ENCODE peak calls at places on chromosomes 6 and 20, in ten cellular contexts. K is right cardiac atrium; F is cardiac muscle cell; S is IMR-90; M is H7; Z is stomach; C is CD8-positive, alpha-beta memory T cell; D is HCT116; O is CD4-positive, CD25-positive, alpha-beta regulatory T cell; L is mesendoderm. A is an unnamed sample. For H3K27me3, the result is how much of the 10 kb centered on the place peaks cover.

GRCh38 chr20:10185741-10186558 is 32.7 kb upstream of the SNAP25 start:
- DNase-seq in Z (peak), L (no peak), C (no peak), D (no peak), K (no peak), O (no peak), F (no peak), S (no peak), M (no peak), A (peak)

GRCh38 chr6:164612731-164613130 is 696.7 kb downstream of the C6orf118 start:
- DNase-seq in S (no peak), M (no peak), Z (no peak), F (no peak), K (no peak), O (no peak), C (no peak), L (peak), D (no peak), A (no peak)

GRCh38 chr6:12232821-12233220 is 57.3 kb upstream of the EDN1 start:
- DNase-seq in C (no peak), S (no peak), Z (no peak), K (no peak), O (no peak), L (no peak), D (no peak), F (no peak), M (no peak), A (no peak)

GRCh38 chr6:163735076-163735475 is 320.6 kb downstream of the QKI start:
- DNase-seq in S (no peak), L (no peak), F (no peak), Z (no peak), D (no peak), M (no peak), C (no peak), K (no peak), O (no peak), A (no peak)

GRCh38 chr6:13406781-13407180 is 78.4 kb upstream of the TBC1D7 start:
- DNase-seq in O (no peak), F (peak), L (peak), Z (no peak), C (no peak), M (no peak), S (no peak), K (no peak), D (peak), A (no peak)

GRCh38 chr6:131007286-131007685 is 55.8 kb downstream of the EPB41L2 start:
- DNase-seq in O (no peak), M (no peak), F (no peak), D (no peak), K (no peak), S (no peak), L (no peak), C (no peak), Z (no peak), A (no peak)

GRCh38 chr20:37242503-37242902 is 19.1 kb downstream of the GHRH start:
- DNase-seq in Z (no peak), C (no peak), K (no peak), M (no peak), F (no peak), L (no peak), O (no peak), S (no peak), D (no peak), A (no peak)

GRCh38 chr6:2485116-2485515 is 239.7 kb upstream of the GMDS start:
- DNase-seq in Z (peak), C (no peak), K (no peak), L (no peak), M (no peak), S (no peak), F (no peak), D (no peak), O (no peak), A (no peak)

GRCh38 chr20:17895641-17896246 is 72.8 kb downstream of the SNX5 start:
- DNase-seq in L (no peak), C (no peak), Z (no peak), K (peak), D (no peak), F (no peak), S (peak), M (peak), O (no peak), A (no peak)

GRCh38 chr20:19817017-19817416 is 59.0 kb downstream of the RIN2 start:
- DNase-seq in O (no peak), M (no peak), K (peak), L (no peak), Z (no peak), F (no peak), C (no peak), S (peak), D (no peak), A (peak)

GRCh38 chr6:70385931-70386330 is 27.4 kb upstream of the FAM135A start:
- DNase-seq in Z (no peak), K (no peak), M (no peak), S (no peak), D (no peak), O (no peak), F (no peak), C (no peak), L (no peak), A (no peak)

GRCh38 chr6:25017932-25018581 is 82.3 kb upstream of the RIPOR2 start:
- DNase-seq in K (peak), Z (peak), L (peak), D (peak), F (peak), M (peak), S (peak), C (peak), O (peak), A (peak)

GRCh38 chr6:41640436-41640835 is 2.2 kb downstream of the MDFI start:
- DNase-seq in Z (no peak), S (no peak), L (no peak), D (no peak), K (peak), C (no peak), O (no peak), M (peak), F (no peak), A (peak)

GRCh38 chr6:158911746-158912158 is 88.2 kb downstream of the RSPH3 start:
- DNase-seq in O (no peak), F (no peak), L (no peak), D (no peak), Z (peak), S (no peak), C (peak), K (no peak), M (no peak), A (no peak)

GRCh38 chr6:116439572-116439971 is 21.6 kb upstream of the CALHM6 start:
- DNase-seq in O (no peak), C (no peak), M (no peak), Z (no peak), K (no peak), L (peak), S (peak), F (no peak), D (no peak), A (no peak)
- H3K4me3 ChIP-seq in O (no peak), C (no peak), M (no peak), Z (no peak), K (no peak), L (no peak), S (no peak), F (no peak), D (no peak), A (no peak)

DNA sequence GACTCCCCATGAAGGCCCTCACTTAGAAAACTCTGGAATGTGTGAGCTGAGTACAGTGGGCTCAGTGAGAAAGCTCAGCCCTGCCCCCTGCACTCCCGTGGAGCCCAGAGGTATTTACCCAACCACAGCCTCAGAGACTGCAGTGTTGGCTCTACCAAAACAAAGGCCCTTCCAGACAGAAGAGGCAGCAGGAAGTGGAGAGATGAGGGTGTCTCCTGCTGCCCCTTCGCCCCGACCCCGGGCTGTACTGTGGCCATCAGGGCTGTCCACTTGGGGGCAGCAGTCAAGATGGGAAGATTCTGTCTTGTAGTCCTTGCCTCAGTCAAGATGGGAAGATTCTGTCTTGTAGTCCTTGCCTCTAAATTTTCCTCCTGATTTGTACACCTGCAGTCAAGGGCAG is 341.3 kb downstream of the TAF4 start:
- DNase-seq in F (peak), Z (no peak), L (peak), D (no peak), M (peak), K (no peak), O (no peak), C (no peak), S (no peak), A (peak)
- H3K27me3 ChIP-seq in F (under half), Z (under half), L (under half), D (under half), M (under half), K (under half), O (under half), C (under half), S (under half), A (under half)

GRCh38 chr6:72783667-72784066 is 161.8 kb downstream of the KCNQ5 start:
- DNase-seq in L (no peak), D (no peak), F (no peak), M (no peak), Z (no peak), S (peak), K (no peak), O (no peak), C (no peak), A (peak)
- H3K4me3 ChIP-seq in L (no peak), D (no peak), F (no peak), M (no peak), Z (no peak), S (no peak), K (no peak), O (no peak), C (no peak), A (no peak)

GRCh38 chr6:43657221-43657802 is 12.5 kb downstream of the RSPH9 start:
- DNase-seq in F (no peak), Z (no peak), L (no peak), M (peak), O (no peak), C (no peak), D (no peak), K (no peak), S (no peak), A (no peak)

GRCh38 chr6:43658161-43658560 is 13.3 kb downstream of the RSPH9 start:
- DNase-seq in F (no peak), O (no peak), K (no peak), C (no peak), S (no peak), D (no peak), L (no peak), M (no peak), Z (no peak), A (no peak)
- H3K27me3 ChIP-seq in F (under half), O (under half), K (under half), C (under half), S (under half), D (under half), L (under half), M (under half), Z (under half), A (under half)

GRCh38 chr6:28282923-28283322 is 1.6 kb downstream of the PGBD1 start:
- DNase-seq in O (no peak), L (no peak), M (no peak), K (no peak), C (no peak), F (no peak), D (no peak), S (no peak), Z (no peak), A (no peak)
- H3K4me3 ChIP-seq in O (no peak), L (no peak), M (no peak), K (no peak), C (no peak), F (no peak), D (no peak), S (no peak), Z (no peak), A (no peak)

DNA sequence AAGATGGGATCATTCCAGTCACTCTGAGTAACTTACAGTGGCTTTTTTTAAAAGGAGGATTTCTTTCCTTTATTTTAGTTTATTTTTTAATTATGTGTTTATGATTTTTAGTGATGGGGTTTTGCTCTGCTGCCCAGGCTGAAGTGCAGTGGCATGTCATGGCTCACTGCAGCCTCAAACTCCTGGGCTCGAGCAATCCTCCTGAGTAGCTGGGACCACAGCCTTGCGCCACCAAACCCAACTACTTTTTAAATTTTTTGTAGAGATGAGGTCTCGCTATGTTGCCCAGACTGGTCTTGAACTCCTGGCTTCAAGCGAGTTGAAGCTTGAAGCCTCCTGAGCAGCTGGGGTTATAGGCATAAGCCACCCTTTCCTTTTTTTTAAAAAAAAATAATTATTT is 31.8 kb upstream of the PHACTR3 start:
- DNase-seq in M (no peak), K (no peak), Z (no peak), D (no peak), S (no peak), O (no peak), C (no peak), L (no peak), F (no peak), A (no peak)
- H3K27me3 ChIP-seq in M (under half), K (under half), Z (half or more), D (under half), S (under half), O (under half), C (under half), L (under half), F (under half), A (under half)

GRCh38 chr6:143450453-143451362 is at the start of the genes ADAT2 and PEX3:
- DNase-seq in L (peak), D (peak), S (peak), F (peak), C (peak), Z (peak), K (peak), O (peak), M (peak), A (peak)
- H3K4me3 ChIP-seq in L (peak), D (peak), S (peak), F (peak), C (peak), Z (peak), K (peak), O (peak), M (peak), A (peak)

GRCh38 chr20:32608664-32609015 is 23.5 kb upstream of the NOL4L start:
- DNase-seq in Z (no peak), C (no peak), F (no peak), O (no peak), L (no peak), S (no peak), M (no peak), K (no peak), D (no peak), A (no peak)
- H3K27me3 ChIP-seq in Z (under half), C (under half), F (under half), O (under half), L (under half), S (half or more), M (under half), K (under half), D (under half), A (under half)

DNA sequence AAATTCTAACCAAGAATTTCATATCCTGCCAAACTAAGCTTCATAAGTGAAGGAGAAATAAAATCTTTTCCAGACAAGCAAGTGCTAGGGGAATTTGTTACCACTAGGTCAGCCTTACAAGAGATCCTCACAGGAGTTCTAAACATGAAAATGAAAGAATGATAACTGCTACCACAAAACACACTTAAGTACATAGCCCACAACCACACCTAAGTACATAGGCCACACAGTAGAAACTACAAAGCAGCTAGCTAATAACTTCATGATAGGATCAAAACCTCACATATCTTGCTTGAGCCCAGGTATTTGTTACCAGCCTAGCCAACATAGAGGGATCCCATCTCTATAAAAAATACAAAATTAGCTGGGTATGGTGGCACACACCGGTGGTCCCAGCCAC is 50.4 kb downstream of the IRAK1BP1 start:
- DNase-seq in Z (no peak), S (no peak), O (no peak), C (no peak), M (no peak), D (no peak), F (no peak), K (no peak), L (no peak), A (no peak)
- H3K4me3 ChIP-seq in Z (no peak), S (no peak), O (no peak), C (no peak), M (no peak), D (no peak), F (no peak), K (no peak), L (no peak), A (no peak)

GRCh38 chr6:157823001-157823522 is at the start of gene SNX9:
- DNase-seq in O (peak), Z (peak), D (peak), S (peak), F (peak), C (peak), K (peak), M (peak), L (peak), A (peak)
- H3K27me3 ChIP-seq in O (under half), Z (under half), D (under half), S (under half), F (under half), C (under half), K (under half), M (under half), L (under half), A (under half)